ENCODE peak calls at places on chromosomes 11 and 22, in six cellular contexts. One of them, this sample, is unnamed.

GRCh38 chr11:26649884-26650283 is 72.0 kb downstream of the SLC5A12 start:
- DNase-seq in progenitor cell of endocrine pancreas: peak
- DNase-seq in SHP77: peak
- DNase-seq in left ventricle myocardium superior: no peak
- DNase-seq in activated T-helper 1 cell treated with anti-CD3 and anti-CD28 coated beads, Interleukin-12 subunit alpha, Interleukin-12 subunit beta, Interleukin-2, Interleukin-4 antibody, amounts not matched to agents 30 ng/mL and 10 ng/mL and 1 ng/mL, durations not matched to agents 14 hours and 24 hours and 36 hours: peak
- DNase-seq in kidney tubule cell: peak
- DNase-seq in this sample: peak

GRCh38 chr22:27419473-27419872 is 382.1 kb downstream of the MN1 start:
- DNase-seq in left ventricle myocardium superior: no peak
- DNase-seq in kidney tubule cell: peak
- DNase-seq in activated T-helper 1 cell treated with anti-CD3 and anti-CD28 coated beads, Interleukin-12 subunit alpha, Interleukin-12 subunit beta, Interleukin-2, Interleukin-4 antibody, amounts not matched to agents 30 ng/mL and 10 ng/mL and 1 ng/mL, durations not matched to agents 14 hours and 24 hours and 36 hours: no peak
- DNase-seq in SHP77: no peak
- DNase-seq in progenitor cell of endocrine pancreas: no peak
- DNase-seq in this sample: no peak

GRCh38 chr11:113473983-113474361 is 1.2 kb downstream of the DRD2 start:
- DNase-seq in progenitor cell of endocrine pancreas: no peak
- DNase-seq in SHP77: no peak
- DNase-seq in activated T-helper 1 cell treated with anti-CD3 and anti-CD28 coated beads, Interleukin-12 subunit alpha, Interleukin-12 subunit beta, Interleukin-2, Interleukin-4 antibody, amounts not matched to agents 30 ng/mL and 10 ng/mL and 1 ng/mL, durations not matched to agents 14 hours and 24 hours and 36 hours: no peak
- DNase-seq in kidney tubule cell: no peak
- DNase-seq in left ventricle myocardium superior: no peak
- DNase-seq in this sample: no peak

GRCh38 chr11:133784359-133784758 is 61.0 kb downstream of the SPATA19 start:
- DNase-seq in SHP77: no peak
- DNase-seq in kidney tubule cell: no peak
- DNase-seq in left ventricle myocardium superior: no peak
- DNase-seq in activated T-helper 1 cell treated with anti-CD3 and anti-CD28 coated beads, Interleukin-12 subunit alpha, Interleukin-12 subunit beta, Interleukin-2, Interleukin-4 antibody, amounts not matched to agents 30 ng/mL and 10 ng/mL and 1 ng/mL, durations not matched to agents 14 hours and 24 hours and 36 hours: no peak
- DNase-seq in progenitor cell of endocrine pancreas: no peak
- DNase-seq in this sample: no peak

GRCh38 chr11:70410276-70410675 is 11.9 kb downstream of the CTTN start:
- DNase-seq in left ventricle myocardium superior: peak
- DNase-seq in activated T-helper 1 cell treated with anti-CD3 and anti-CD28 coated beads, Interleukin-12 subunit alpha, Interleukin-12 subunit beta, Interleukin-2, Interleukin-4 antibody, amounts not matched to agents 30 ng/mL and 10 ng/mL and 1 ng/mL, durations not matched to agents 14 hours and 24 hours and 36 hours: no peak
- DNase-seq in progenitor cell of endocrine pancreas: no peak
- DNase-seq in SHP77: no peak
- DNase-seq in kidney tubule cell: no peak
- DNase-seq in this sample: no peak

GRCh38 chr22:20863356-20863755 is 4.5 kb downstream of the SNAP29 start:
- DNase-seq in activated T-helper 1 cell treated with anti-CD3 and anti-CD28 coated beads, Interleukin-12 subunit alpha, Interleukin-12 subunit beta, Interleukin-2, Interleukin-4 antibody, amounts not matched to agents 30 ng/mL and 10 ng/mL and 1 ng/mL, durations not matched to agents 14 hours and 24 hours and 36 hours: no peak
- DNase-seq in left ventricle myocardium superior: no peak
- DNase-seq in kidney tubule cell: no peak
- DNase-seq in progenitor cell of endocrine pancreas: no peak
- DNase-seq in SHP77: no peak
- DNase-seq in this sample: no peak

GRCh38 chr22:30046716-30047363 is 33.4 kb upstream of the HORMAD2 start:
- DNase-seq in activated T-helper 1 cell treated with anti-CD3 and anti-CD28 coated beads, Interleukin-12 subunit alpha, Interleukin-12 subunit beta, Interleukin-2, Interleukin-4 antibody, amounts not matched to agents 30 ng/mL and 10 ng/mL and 1 ng/mL, durations not matched to agents 14 hours and 24 hours and 36 hours: no peak
- DNase-seq in left ventricle myocardium superior: no peak
- DNase-seq in SHP77: no peak
- DNase-seq in kidney tubule cell: no peak
- DNase-seq in progenitor cell of endocrine pancreas: no peak
- DNase-seq in this sample: no peak

GRCh38 chr11:22830082-22830414 is 447 bp upstream of the SVIP start:
- DNase-seq in progenitor cell of endocrine pancreas: no peak
- DNase-seq in left ventricle myocardium superior: no peak
- DNase-seq in kidney tubule cell: no peak
- DNase-seq in activated T-helper 1 cell treated with anti-CD3 and anti-CD28 coated beads, Interleukin-12 subunit alpha, Interleukin-12 subunit beta, Interleukin-2, Interleukin-4 antibody, amounts not matched to agents 30 ng/mL and 10 ng/mL and 1 ng/mL, durations not matched to agents 14 hours and 24 hours and 36 hours: no peak
- DNase-seq in SHP77: no peak
- DNase-seq in this sample: no peak

GRCh38 chr22:20437253-20438065 is at the start of gene SCARF2:
- DNase-seq in SHP77: no peak
- DNase-seq in left ventricle myocardium superior: peak
- DNase-seq in activated T-helper 1 cell treated with anti-CD3 and anti-CD28 coated beads, Interleukin-12 subunit alpha, Interleukin-12 subunit beta, Interleukin-2, Interleukin-4 antibody, amounts not matched to agents 30 ng/mL and 10 ng/mL and 1 ng/mL, durations not matched to agents 14 hours and 24 hours and 36 hours: no peak
- DNase-seq in kidney tubule cell: peak
- DNase-seq in progenitor cell of endocrine pancreas: peak
- DNase-seq in this sample: no peak

GRCh38 chr22:20406686-20407408 is 12.9 kb downstream of the ZNF74 start:
- DNase-seq in SHP77: no peak
- DNase-seq in progenitor cell of endocrine pancreas: no peak
- DNase-seq in kidney tubule cell: no peak
- DNase-seq in left ventricle myocardium superior: no peak
- DNase-seq in activated T-helper 1 cell treated with anti-CD3 and anti-CD28 coated beads, Interleukin-12 subunit alpha, Interleukin-12 subunit beta, Interleukin-2, Interleukin-4 antibody, amounts not matched to agents 30 ng/mL and 10 ng/mL and 1 ng/mL, durations not matched to agents 14 hours and 24 hours and 36 hours: no peak
- DNase-seq in this sample: no peak

GRCh38 chr11:10778217-10778970 is 27.3 kb downstream of the CTR9 start:
- DNase-seq in left ventricle myocardium superior: peak
- DNase-seq in progenitor cell of endocrine pancreas: no peak
- DNase-seq in kidney tubule cell: no peak
- DNase-seq in SHP77: no peak
- DNase-seq in activated T-helper 1 cell treated with anti-CD3 and anti-CD28 coated beads, Interleukin-12 subunit alpha, Interleukin-12 subunit beta, Interleukin-2, Interleukin-4 antibody, amounts not matched to agents 30 ng/mL and 10 ng/mL and 1 ng/mL, durations not matched to agents 14 hours and 24 hours and 36 hours: no peak
- DNase-seq in this sample: no peak

GRCh38 chr11:60869451-60869825 is 2.1 kb downstream of the ZP1 start:
- DNase-seq in kidney tubule cell: no peak
- DNase-seq in SHP77: no peak
- DNase-seq in left ventricle myocardium superior: no peak
- DNase-seq in progenitor cell of endocrine pancreas: no peak
- DNase-seq in activated T-helper 1 cell treated with anti-CD3 and anti-CD28 coated beads, Interleukin-12 subunit alpha, Interleukin-12 subunit beta, Interleukin-2, Interleukin-4 antibody, amounts not matched to agents 30 ng/mL and 10 ng/mL and 1 ng/mL, durations not matched to agents 14 hours and 24 hours and 36 hours: no peak
- DNase-seq in this sample: no peak

GRCh38 chr11:75668508-75669297 is at the start of gene MAP6:
- DNase-seq in left ventricle myocardium superior: peak
- DNase-seq in SHP77: peak
- DNase-seq in progenitor cell of endocrine pancreas: no peak
- DNase-seq in kidney tubule cell: peak
- DNase-seq in activated T-helper 1 cell treated with anti-CD3 and anti-CD28 coated beads, Interleukin-12 subunit alpha, Interleukin-12 subunit beta, Interleukin-2, Interleukin-4 antibody, amounts not matched to agents 30 ng/mL and 10 ng/mL and 1 ng/mL, durations not matched to agents 14 hours and 24 hours and 36 hours: peak
- DNase-seq in this sample: no peak

GRCh38 chr11:36088234-36088975 is 144.5 kb downstream of the LDLRAD3 start:
- DNase-seq in progenitor cell of endocrine pancreas: no peak
- DNase-seq in SHP77: no peak
- DNase-seq in activated T-helper 1 cell treated with anti-CD3 and anti-CD28 coated beads, Interleukin-12 subunit alpha, Interleukin-12 subunit beta, Interleukin-2, Interleukin-4 antibody, amounts not matched to agents 30 ng/mL and 10 ng/mL and 1 ng/mL, durations not matched to agents 14 hours and 24 hours and 36 hours: no peak
- DNase-seq in left ventricle myocardium superior: no peak
- DNase-seq in kidney tubule cell: no peak
- DNase-seq in this sample: no peak

GRCh38 chr22:26848244-26848920 is 191.0 kb downstream of the MIAT start:
- DNase-seq in kidney tubule cell: peak
- DNase-seq in left ventricle myocardium superior: no peak
- DNase-seq in activated T-helper 1 cell treated with anti-CD3 and anti-CD28 coated beads, Interleukin-12 subunit alpha, Interleukin-12 subunit beta, Interleukin-2, Interleukin-4 antibody, amounts not matched to agents 30 ng/mL and 10 ng/mL and 1 ng/mL, durations not matched to agents 14 hours and 24 hours and 36 hours: no peak
- DNase-seq in SHP77: no peak
- DNase-seq in progenitor cell of endocrine pancreas: no peak
- DNase-seq in this sample: no peak

GRCh38 chr11:76830639-76831312 is 29.9 kb upstream of the ACER3 start:
- DNase-seq in activated T-helper 1 cell treated with anti-CD3 and anti-CD28 coated beads, Interleukin-12 subunit alpha, Interleukin-12 subunit beta, Interleukin-2, Interleukin-4 antibody, amounts not matched to agents 30 ng/mL and 10 ng/mL and 1 ng/mL, durations not matched to agents 14 hours and 24 hours and 36 hours: no peak
- DNase-seq in kidney tubule cell: no peak
- DNase-seq in SHP77: no peak
- DNase-seq in left ventricle myocardium superior: no peak
- DNase-seq in progenitor cell of endocrine pancreas: no peak
- DNase-seq in this sample: no peak

GRCh38 chr11:108496643-108497256 is 1.4 kb downstream of the POGLUT3 start:
- DNase-seq in left ventricle myocardium superior: no peak
- DNase-seq in SHP77: no peak
- DNase-seq in progenitor cell of endocrine pancreas: no peak
- DNase-seq in activated T-helper 1 cell treated with anti-CD3 and anti-CD28 coated beads, Interleukin-12 subunit alpha, Interleukin-12 subunit beta, Interleukin-2, Interleukin-4 antibody, amounts not matched to agents 30 ng/mL and 10 ng/mL and 1 ng/mL, durations not matched to agents 14 hours and 24 hours and 36 hours: no peak
- DNase-seq in kidney tubule cell: peak
- DNase-seq in this sample: peak